ENCODE peak calls at places on chromosome 14, in five cellular contexts. I is body of pancreas; N is heart left ventricle; K is cardiac muscle cell; Z is CD8-positive, alpha-beta T cell. X is an unnamed sample.

GRCh38 chr14:32865827-32866376 is 72.8 kb upstream of the NPAS3 start:
- DNase-seq in I (peak; percentile 27), K (no peak), Z (no peak), N (no peak), X (no peak)

GRCh38 chr14:67859169-67859749 is 39.7 kb downstream of the RAD51B start:
- DNase-seq in I (no peak), Z (no peak), N (no peak), K (no peak), X (no peak)

GRCh38 chr14:48665077-48665784 is 920.9 kb downstream of the RPS29 start:
- DNase-seq in Z (no peak), K (no peak), N (no peak), I (no peak), X (no peak)

GRCh38 chr14:35221462-35221861 is 70.7 kb upstream of the PSMA6 start:
- DNase-seq in I (no peak), Z (no peak), K (no peak), N (no peak), X (no peak)

GRCh38 chr14:89481167-89481566 is 64.1 kb upstream of the FOXN3 start:
- DNase-seq in N (no peak), K (no peak), Z (no peak), I (no peak), X (no peak)

GRCh38 chr14:66955159-66955558 is 234.1 kb upstream of the GARIN2 start:
- DNase-seq in K (no peak), Z (no peak), I (no peak), N (no peak), X (no peak)

GRCh38 chr14:74595006-74595735 is 16.9 kb downstream of the LTBP2 start:
- DNase-seq in N (peak; percentile 91), Z (no peak), K (peak; percentile 86), I (peak; percentile 35), X (no peak)

GRCh38 chr14:101519090-101519489 is 42.2 kb upstream of the DIO3 start:
- DNase-seq in K (no peak), Z (no peak), I (no peak), N (no peak), X (no peak)

GRCh38 chr14:105465209-105466031 is 9.2 kb upstream of the CRIP2 start:
- DNase-seq in Z (no peak), K (no peak), I (no peak), N (no peak), X (no peak)

GRCh38 chr14:90553921-90554336 is 157.1 kb downstream of the CALM1 start:
- DNase-seq in K (no peak), I (no peak), Z (no peak), N (no peak), X (no peak)

GRCh38 chr14:53409974-53410373 is 256.9 kb upstream of the DDHD1 start:
- DNase-seq in Z (no peak), K (no peak), N (no peak), I (no peak), X (no peak)

GRCh38 chr14:101755591-101756324 is 5.8 kb upstream of the PPP2R5C start:
- DNase-seq in K (no peak), N (no peak), Z (no peak), I (no peak), X (no peak)

GRCh38 chr14:91827746-91828145 is 39.6 kb downstream of the TC2N start:
- DNase-seq in K (no peak), N (no peak), I (no peak), Z (no peak), X (no peak)

GRCh38 chr14:103520269-103520656 is 2.4 kb downstream of the CKB start:
- DNase-seq in N (no peak), K (no peak), I (no peak), Z (no peak), X (no peak)

GRCh38 chr14:103517626-103518415 is 4.8 kb downstream of the CKB start:
- DNase-seq in I (no peak), K (peak; percentile 42), N (peak; percentile 68), Z (no peak), X (peak; percentile 52)

GRCh38 chr14:103519837-103520212 is 2.8 kb downstream of the CKB start:
- DNase-seq in I (no peak), N (peak; percentile 67), Z (no peak), K (no peak), X (no peak)

GRCh38 chr14:103518416-103519042 is 4.1 kb downstream of the CKB start:
- DNase-seq in N (peak; percentile 85), I (peak; percentile 62), K (peak; percentile 55), Z (peak; percentile 54), X (peak; percentile 62)

GRCh38 chr14:103519043-103519836 is 3.4 kb downstream of the CKB start:
- DNase-seq in I (no peak), N (peak; percentile 55), Z (no peak), K (peak; percentile 33), X (no peak)
- H3K4me1 ChIP-seq in I (peaks cover 58% of the 10 kb centered on the region), N (peaks cover 66% of the 10 kb centered on the region), Z (peaks cover 24% of the 10 kb centered on the region), K (peaks cover 29% of the 10 kb centered on the region), X (peaks cover 24% of the 10 kb centered on the region)

GRCh38 chr14:39873793-39874192 is 441.6 kb upstream of the FBXO33 start:
- DNase-seq in I (no peak), Z (no peak), K (no peak), N (no peak), X (no peak)
- H3K4me3 ChIP-seq in I (no peak overlapping the region), Z (no peak overlapping the region), K (no peak overlapping the region), N (no peak overlapping the region), X (no peak overlapping the region)

DNA sequence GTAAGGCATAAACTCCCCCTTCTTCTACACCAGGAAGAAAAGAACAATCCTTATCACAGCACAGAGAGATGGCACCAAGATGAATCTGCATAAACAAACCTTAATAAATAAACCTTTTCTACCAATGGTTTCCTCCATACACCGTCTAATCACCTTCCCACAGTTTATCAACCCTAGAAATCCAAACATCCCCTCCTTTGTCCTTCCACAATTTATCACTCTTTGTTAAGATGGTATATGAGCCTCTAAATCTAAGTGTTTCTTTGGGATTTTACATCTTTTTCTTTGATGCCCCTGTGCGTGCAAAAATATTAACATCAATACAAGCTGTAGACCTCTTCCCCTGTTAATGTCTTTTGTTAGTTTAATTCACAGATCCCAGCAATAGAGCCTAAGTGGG is 12.5 kb downstream of the DICER1 start:
- DNase-seq in N (no peak), Z (no peak), K (no peak), I (no peak), X (no peak)
- H3K4me1 ChIP-seq in N (peaks cover 59% of the 10 kb centered on the region), Z (peaks cover 35% of the 10 kb centered on the region), K (peaks cover 8% of the 10 kb centered on the region), I (peaks cover 57% of the 10 kb centered on the region), X (peaks cover 25% of the 10 kb centered on the region)

GRCh38 chr14:102916347-102917055 is 6.0 kb upstream of the AMN start:
- DNase-seq in I (no peak), K (no peak), Z (no peak), N (no peak), X (no peak)
- H3K4me3 ChIP-seq in I (no peak overlapping the region), K (no peak overlapping the region), Z (no peak overlapping the region), N (no peak overlapping the region), X (no peak overlapping the region)

GRCh38 chr14:72644038-72644437 is 249.9 kb downstream of the DPF3 start:
- DNase-seq in N (no peak), K (no peak), I (no peak), Z (no peak), X (no peak)

GRCh38 chr14:72643317-72643801 is 250.5 kb downstream of the DPF3 start:
- DNase-seq in N (peak; percentile 65), K (peak; percentile 96), Z (no peak), I (peak; percentile 28), X (peak; percentile 69)

GRCh38 chr14:72646861-72647528 is 246.9 kb downstream of the DPF3 start:
- DNase-seq in N (no peak), Z (no peak), K (peak; percentile 57), I (no peak), X (no peak)

GRCh38 chr14:72645706-72646105 is 248.2 kb downstream of the DPF3 start:
- DNase-seq in N (no peak), K (no peak), I (no peak), Z (no peak), X (no peak)

DNA sequence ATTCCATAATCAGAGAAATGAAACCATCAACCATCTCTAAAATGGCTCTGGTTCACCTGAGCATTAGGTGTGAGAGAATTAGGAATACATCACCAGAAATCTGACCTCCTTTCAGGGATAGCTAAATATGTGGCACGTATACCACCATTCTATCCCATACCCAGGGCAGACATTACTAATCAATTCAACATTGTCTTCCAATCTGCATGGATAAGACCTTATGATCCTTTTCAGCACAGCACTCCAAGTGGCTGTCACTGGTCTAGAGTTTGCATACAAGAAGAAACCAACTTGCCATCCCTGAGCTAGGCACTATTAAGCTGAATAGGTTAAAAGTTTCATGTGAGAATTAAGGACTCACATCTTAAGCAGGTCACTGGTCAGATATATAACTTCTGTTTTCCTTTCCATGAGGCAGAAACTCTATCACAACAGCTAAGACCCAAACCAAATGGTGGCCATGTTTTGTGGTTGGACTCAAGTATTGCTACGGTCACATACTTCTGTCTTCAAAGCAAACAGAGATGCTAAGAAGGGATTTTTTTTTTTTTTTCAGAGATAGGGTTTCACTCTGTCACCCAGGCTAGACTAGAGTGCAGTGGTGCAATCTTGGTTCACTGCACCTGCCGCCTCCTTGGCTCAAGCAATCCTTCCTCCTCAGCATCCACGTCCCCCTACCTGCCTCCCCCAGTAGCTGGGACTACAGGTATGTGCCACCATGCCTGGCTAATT is 249.0 kb downstream of the DPF3 start:
- DNase-seq in Z (no peak), I (no peak), N (no peak), K (no peak), X (no peak)
- H3K4me1 ChIP-seq in Z (no peaks in the 10 kb centered on the region), I (no peaks in the 10 kb centered on the region), N (peaks cover 13% of the 10 kb centered on the region), K (peaks cover 1% of the 10 kb centered on the region), X (no peaks in the 10 kb centered on the region)

GRCh38 chr14:42550282-42550681 is 943.6 kb downstream of the LRFN5 start:
- DNase-seq in K (no peak), N (no peak), I (no peak), Z (no peak), X (no peak)

GRCh38 chr14:42554091-42554490 is 947.4 kb downstream of the LRFN5 start:
- DNase-seq in I (no peak), N (no peak), Z (no peak), K (no peak), X (no peak)

GRCh38 chr14:42548349-42548748 is 941.7 kb downstream of the LRFN5 start:
- DNase-seq in Z (no peak), N (no peak), K (no peak), I (no peak), X (no peak)
- H3K4me3 ChIP-seq in Z (no peak overlapping the region), N (no peak overlapping the region), K (no peak overlapping the region), I (no peak overlapping the region), X (no peak overlapping the region)

DNA sequence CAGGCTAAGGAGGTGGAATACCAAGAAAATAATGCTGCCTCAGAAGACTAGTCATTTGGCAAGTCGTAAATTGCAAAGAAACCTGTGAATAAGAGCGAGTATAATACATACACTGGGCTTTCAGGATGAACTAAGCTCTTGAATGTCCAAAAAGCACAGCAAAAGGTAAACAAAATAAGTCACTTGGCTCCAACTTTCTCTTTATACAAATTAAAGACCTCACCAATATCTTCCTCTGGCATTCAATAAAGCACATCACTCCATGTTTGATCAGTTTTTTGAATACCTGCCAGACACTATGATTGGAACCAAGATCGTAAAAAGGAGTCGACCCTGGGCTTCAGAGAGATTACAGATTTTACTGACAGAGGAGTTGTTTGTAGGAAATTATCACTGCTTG is 3.5 kb downstream of the DICER1 start:
- DNase-seq in I (no peak), N (no peak), Z (no peak), K (no peak), X (no peak)
- H3K4me1 ChIP-seq in I (peaks cover 63% of the 10 kb centered on the region), N (peaks cover 68% of the 10 kb centered on the region), Z (peaks cover 61% of the 10 kb centered on the region), K (peaks cover 11% of the 10 kb centered on the region), X (peaks cover 64% of the 10 kb centered on the region)

GRCh38 chr14:42884100-42884499 is 1277.4 kb downstream of the LRFN5 start:
- DNase-seq in I (no peak), N (no peak), Z (no peak), K (peak; percentile 77), X (no peak)
- H3K4me3 ChIP-seq in I (no peak overlapping the region), N (no peak overlapping the region), Z (no peak overlapping the region), K (no peak overlapping the region), X (no peak overlapping the region)

GRCh38 chr14:52076334-52076733 is 7.5 kb upstream of the NID2 start:
- DNase-seq in N (no peak), Z (no peak), I (no peak), K (peak; percentile 48), X (peak; percentile 74)
- H3K4me1 ChIP-seq in N (peaks cover 35% of the 10 kb centered on the region), Z (no peaks in the 10 kb centered on the region), I (no peaks in the 10 kb centered on the region), K (peaks cover 42% of the 10 kb centered on the region), X (peaks cover 8% of the 10 kb centered on the region)